ENCODE peak calls at places on chromosomes 7 and 10, in nine cellular contexts. One of them, this sample, is unnamed.

GRCh38 chr7:74289018-74289659 is at the start of gene CLIP2:
- DNase-seq in T-helper 9 cell: peak; percentile 72
- DNase-seq in astrocyte: peak; percentile 75
- DNase-seq in NCI-H1092: peak; percentile 73
- DNase-seq in neuronal stem cell: peak; percentile 70
- DNase-seq in stimulated activated CD4-positive, alpha-beta T cell treated with anti-CD3 and anti-CD28 coated beads, Interleukin-2, amount 100 ng/mL, for 48 hours: peak; percentile 68
- DNase-seq in GM18507: peak; percentile 81
- DNase-seq in NCI-H2107: peak; percentile 80
- DNase-seq in HT-29: peak; percentile 77
- DNase-seq in this sample: peak; percentile 80

GRCh38 chr10:61836233-61836887 is 65.1 kb upstream of the ARID5B start:
- DNase-seq in GM18507: no peak
- DNase-seq in T-helper 9 cell: no peak
- DNase-seq in NCI-H1092: no peak
- DNase-seq in NCI-H2107: no peak
- DNase-seq in neuronal stem cell: no peak
- DNase-seq in astrocyte: peak; percentile 51
- DNase-seq in stimulated activated CD4-positive, alpha-beta T cell treated with anti-CD3 and anti-CD28 coated beads, Interleukin-2, amount 100 ng/mL, for 48 hours: no peak
- DNase-seq in HT-29: peak; percentile 64
- DNase-seq in this sample: no peak

GRCh38 chr7:97269741-97270140 is 152.2 kb downstream of the SDHAF3 start:
- DNase-seq in T-helper 9 cell: no peak
- DNase-seq in neuronal stem cell: no peak
- DNase-seq in stimulated activated CD4-positive, alpha-beta T cell treated with anti-CD3 and anti-CD28 coated beads, Interleukin-2, amount 100 ng/mL, for 48 hours: no peak
- DNase-seq in NCI-H2107: no peak
- DNase-seq in HT-29: no peak
- DNase-seq in GM18507: no peak
- DNase-seq in astrocyte: no peak
- DNase-seq in NCI-H1092: no peak
- DNase-seq in this sample: no peak

GRCh38 chr10:21199501-21199900 is 302.4 kb upstream of the NEBL start:
- DNase-seq in NCI-H2107: no peak
- DNase-seq in NCI-H1092: no peak
- DNase-seq in neuronal stem cell: no peak
- DNase-seq in astrocyte: no peak
- DNase-seq in GM18507: no peak
- DNase-seq in HT-29: no peak
- DNase-seq in stimulated activated CD4-positive, alpha-beta T cell treated with anti-CD3 and anti-CD28 coated beads, Interleukin-2, amount 100 ng/mL, for 48 hours: no peak
- DNase-seq in T-helper 9 cell: no peak
- DNase-seq in this sample: no peak

GRCh38 chr7:3464900-3465622 is 164.0 kb downstream of the SDK1 start:
- DNase-seq in astrocyte: no peak
- DNase-seq in HT-29: no peak
- DNase-seq in NCI-H1092: no peak
- DNase-seq in GM18507: no peak
- DNase-seq in neuronal stem cell: no peak
- DNase-seq in NCI-H2107: no peak
- DNase-seq in stimulated activated CD4-positive, alpha-beta T cell treated with anti-CD3 and anti-CD28 coated beads, Interleukin-2, amount 100 ng/mL, for 48 hours: no peak
- DNase-seq in T-helper 9 cell: no peak
- DNase-seq in this sample: no peak

GRCh38 chr7:128379900-128380806 is 18.7 kb upstream of the PRRT4 start:
- DNase-seq in T-helper 9 cell: no peak
- DNase-seq in NCI-H2107: no peak
- DNase-seq in stimulated activated CD4-positive, alpha-beta T cell treated with anti-CD3 and anti-CD28 coated beads, Interleukin-2, amount 100 ng/mL, for 48 hours: no peak
- DNase-seq in NCI-H1092: no peak
- DNase-seq in neuronal stem cell: no peak
- DNase-seq in GM18507: no peak
- DNase-seq in HT-29: no peak
- DNase-seq in astrocyte: no peak
- DNase-seq in this sample: no peak

GRCh38 chr7:16958724-16959123 is 76.9 kb upstream of the AGR3 start:
- DNase-seq in HT-29: no peak
- DNase-seq in astrocyte: no peak
- DNase-seq in stimulated activated CD4-positive, alpha-beta T cell treated with anti-CD3 and anti-CD28 coated beads, Interleukin-2, amount 100 ng/mL, for 48 hours: no peak
- DNase-seq in GM18507: no peak
- DNase-seq in T-helper 9 cell: no peak
- DNase-seq in NCI-H1092: no peak
- DNase-seq in NCI-H2107: no peak
- DNase-seq in neuronal stem cell: no peak
- DNase-seq in this sample: no peak

GRCh38 chr7:124992881-124993562 is 63.4 kb upstream of the POT1 start:
- DNase-seq in HT-29: peak; percentile 72
- DNase-seq in NCI-H2107: no peak
- DNase-seq in T-helper 9 cell: no peak
- DNase-seq in NCI-H1092: no peak
- DNase-seq in astrocyte: peak; percentile 95
- DNase-seq in neuronal stem cell: no peak
- DNase-seq in stimulated activated CD4-positive, alpha-beta T cell treated with anti-CD3 and anti-CD28 coated beads, Interleukin-2, amount 100 ng/mL, for 48 hours: no peak
- DNase-seq in GM18507: no peak
- DNase-seq in this sample: no peak

GRCh38 chr7:80841566-80842478 is 77.0 kb downstream of the SEMA3C start:
- DNase-seq in GM18507: no peak
- DNase-seq in astrocyte: no peak
- DNase-seq in NCI-H1092: no peak
- DNase-seq in NCI-H2107: no peak
- DNase-seq in HT-29: no peak
- DNase-seq in T-helper 9 cell: no peak
- DNase-seq in stimulated activated CD4-positive, alpha-beta T cell treated with anti-CD3 and anti-CD28 coated beads, Interleukin-2, amount 100 ng/mL, for 48 hours: no peak
- DNase-seq in neuronal stem cell: peak; percentile 15
- DNase-seq in this sample: no peak

GRCh38 chr10:110032801-110033723 is 25.3 kb downstream of the ADD3 start:
- DNase-seq in NCI-H1092: no peak
- DNase-seq in GM18507: no peak
- DNase-seq in HT-29: no peak
- DNase-seq in neuronal stem cell: no peak
- DNase-seq in stimulated activated CD4-positive, alpha-beta T cell treated with anti-CD3 and anti-CD28 coated beads, Interleukin-2, amount 100 ng/mL, for 48 hours: no peak
- DNase-seq in astrocyte: no peak
- DNase-seq in NCI-H2107: no peak
- DNase-seq in T-helper 9 cell: no peak
- DNase-seq in this sample: no peak

GRCh38 chr10:71923138-71923692 is 41.0 kb upstream of the CHST3 start:
- DNase-seq in T-helper 9 cell: no peak
- DNase-seq in stimulated activated CD4-positive, alpha-beta T cell treated with anti-CD3 and anti-CD28 coated beads, Interleukin-2, amount 100 ng/mL, for 48 hours: no peak
- DNase-seq in NCI-H2107: no peak
- DNase-seq in NCI-H1092: no peak
- DNase-seq in GM18507: no peak
- DNase-seq in neuronal stem cell: no peak
- DNase-seq in astrocyte: no peak
- DNase-seq in HT-29: no peak
- DNase-seq in this sample: no peak

GRCh38 chr10:118214751-118215150 is 127.4 kb downstream of the FAM204A start:
- DNase-seq in HT-29: no peak
- DNase-seq in astrocyte: no peak
- DNase-seq in neuronal stem cell: no peak
- DNase-seq in GM18507: no peak
- DNase-seq in NCI-H2107: no peak
- DNase-seq in stimulated activated CD4-positive, alpha-beta T cell treated with anti-CD3 and anti-CD28 coated beads, Interleukin-2, amount 100 ng/mL, for 48 hours: no peak
- DNase-seq in NCI-H1092: no peak
- DNase-seq in T-helper 9 cell: no peak
- DNase-seq in this sample: no peak

GRCh38 chr7:92968502-92968901 is 132.1 kb upstream of the CDK6 start:
- DNase-seq in astrocyte: no peak
- DNase-seq in HT-29: no peak
- DNase-seq in GM18507: no peak
- DNase-seq in T-helper 9 cell: no peak
- DNase-seq in neuronal stem cell: no peak
- DNase-seq in NCI-H1092: no peak
- DNase-seq in stimulated activated CD4-positive, alpha-beta T cell treated with anti-CD3 and anti-CD28 coated beads, Interleukin-2, amount 100 ng/mL, for 48 hours: no peak
- DNase-seq in NCI-H2107: no peak
- DNase-seq in this sample: no peak

GRCh38 chr7:80218723-80219122 is 84.1 kb downstream of the GNAI1 start:
- DNase-seq in stimulated activated CD4-positive, alpha-beta T cell treated with anti-CD3 and anti-CD28 coated beads, Interleukin-2, amount 100 ng/mL, for 48 hours: no peak
- DNase-seq in GM18507: no peak
- DNase-seq in astrocyte: peak; percentile 87
- DNase-seq in NCI-H1092: no peak
- DNase-seq in T-helper 9 cell: no peak
- DNase-seq in HT-29: peak; percentile 39
- DNase-seq in neuronal stem cell: no peak
- DNase-seq in NCI-H2107: no peak
- DNase-seq in this sample: no peak

GRCh38 chr7:27961255-27961654 is 219.3 kb downstream of the JAZF1 start:
- DNase-seq in stimulated activated CD4-positive, alpha-beta T cell treated with anti-CD3 and anti-CD28 coated beads, Interleukin-2, amount 100 ng/mL, for 48 hours: no peak
- DNase-seq in HT-29: peak; percentile 25
- DNase-seq in astrocyte: peak; percentile 52
- DNase-seq in NCI-H2107: no peak
- DNase-seq in T-helper 9 cell: no peak
- DNase-seq in GM18507: no peak
- DNase-seq in neuronal stem cell: no peak
- DNase-seq in NCI-H1092: no peak
- DNase-seq in this sample: no peak

GRCh38 chr10:119090968-119091367 is 10.4 kb upstream of the EIF3A start:
- DNase-seq in astrocyte: peak; percentile 84
- DNase-seq in neuronal stem cell: no peak
- DNase-seq in stimulated activated CD4-positive, alpha-beta T cell treated with anti-CD3 and anti-CD28 coated beads, Interleukin-2, amount 100 ng/mL, for 48 hours: no peak
- DNase-seq in NCI-H1092: no peak
- DNase-seq in NCI-H2107: no peak
- DNase-seq in T-helper 9 cell: peak; percentile 36
- DNase-seq in HT-29: no peak
- DNase-seq in GM18507: no peak
- DNase-seq in this sample: no peak

GRCh38 chr7:80151274-80151665 is 16.6 kb downstream of the GNAI1 start:
- DNase-seq in neuronal stem cell: no peak
- DNase-seq in NCI-H2107: no peak
- DNase-seq in HT-29: no peak
- DNase-seq in T-helper 9 cell: no peak
- DNase-seq in GM18507: no peak
- DNase-seq in NCI-H1092: no peak
- DNase-seq in stimulated activated CD4-positive, alpha-beta T cell treated with anti-CD3 and anti-CD28 coated beads, Interleukin-2, amount 100 ng/mL, for 48 hours: no peak
- DNase-seq in astrocyte: peak; percentile 92
- DNase-seq in this sample: no peak

GRCh38 chr10:61478621-61479312 is 25.6 kb upstream of the TMEM26 start:
- DNase-seq in astrocyte: no peak
- DNase-seq in NCI-H1092: no peak
- DNase-seq in neuronal stem cell: no peak
- DNase-seq in stimulated activated CD4-positive, alpha-beta T cell treated with anti-CD3 and anti-CD28 coated beads, Interleukin-2, amount 100 ng/mL, for 48 hours: no peak
- DNase-seq in GM18507: no peak
- DNase-seq in HT-29: peak; percentile 57
- DNase-seq in NCI-H2107: no peak
- DNase-seq in T-helper 9 cell: no peak
- DNase-seq in this sample: no peak

GRCh38 chr7:18086165-18087030 is 58.8 kb upstream of the PRPS1L1 start:
- DNase-seq in stimulated activated CD4-positive, alpha-beta T cell treated with anti-CD3 and anti-CD28 coated beads, Interleukin-2, amount 100 ng/mL, for 48 hours: no peak
- DNase-seq in GM18507: no peak
- DNase-seq in HT-29: no peak
- DNase-seq in NCI-H1092: peak; percentile 63
- DNase-seq in T-helper 9 cell: no peak
- DNase-seq in astrocyte: peak; percentile 19
- DNase-seq in NCI-H2107: no peak
- DNase-seq in neuronal stem cell: peak; percentile 40
- DNase-seq in this sample: peak; percentile 83

GRCh38 chr7:107725138-107725740 is 18.7 kb upstream of the CBLL1 start:
- DNase-seq in GM18507: peak; percentile 20
- DNase-seq in stimulated activated CD4-positive, alpha-beta T cell treated with anti-CD3 and anti-CD28 coated beads, Interleukin-2, amount 100 ng/mL, for 48 hours: peak; percentile 48
- DNase-seq in astrocyte: peak; percentile 41
- DNase-seq in NCI-H1092: peak; percentile 46
- DNase-seq in T-helper 9 cell: peak; percentile 25
- DNase-seq in HT-29: peak; percentile 85
- DNase-seq in neuronal stem cell: peak; percentile 42
- DNase-seq in NCI-H2107: peak; percentile 46
- DNase-seq in this sample: peak; percentile 26

GRCh38 chr7:8418627-8419245 is 14.7 kb upstream of the NXPH1 start:
- DNase-seq in HT-29: peak; percentile 82
- DNase-seq in GM18507: no peak
- DNase-seq in NCI-H2107: peak; percentile 74
- DNase-seq in stimulated activated CD4-positive, alpha-beta T cell treated with anti-CD3 and anti-CD28 coated beads, Interleukin-2, amount 100 ng/mL, for 48 hours: peak; percentile 51
- DNase-seq in neuronal stem cell: peak; percentile 59
- DNase-seq in T-helper 9 cell: peak; percentile 48
- DNase-seq in NCI-H1092: peak; percentile 79
- DNase-seq in astrocyte: peak; percentile 25
- DNase-seq in this sample: peak; percentile 82

This sample was measured in COR-L47.